ENCODE peak calls at places on chromosomes 13 and 19, in eight cellular contexts. F is astrocyte of the cerebellum; N is fibroblast of the conjunctiva; K is lower lobe of right lung; G is stimulated activated CD4-positive, alpha-beta T cell treated with anti-CD3 and anti-CD28 coated beads, Interleukin-4, amount 100 ng/mL, for 4 hours; L is AG04450; P is immature natural killer cell; Q is activated effector memory CD4-positive, alpha-beta T cell treated with Interleukin-2 at 50 U/mL for 16 hours. X is an unnamed sample.

GRCh38 chr19:31418055-31418454 is 68.8 kb upstream of the TSHZ3 start:
- DNase-seq in F (no peak), N (no peak), K (no peak), G (no peak), L (no peak), P (no peak), Q (no peak), X (no peak)

GRCh38 chr13:107883561-107884175 is 331.7 kb downstream of the LIG4 start:
- DNase-seq in F (peak), N (no peak), K (no peak), G (no peak), L (peak), P (no peak), Q (no peak), X (peak)

GRCh38 chr19:45782820-45783785 is 813 bp upstream of the DMPK start:
- DNase-seq in F (no peak), N (peak), K (no peak), G (no peak), L (no peak), P (no peak), Q (no peak), X (no peak)

GRCh38 chr19:16249826-16250434 is 52.2 kb downstream of the AP1M1 start:
- DNase-seq in F (peak), N (peak), K (no peak), G (no peak), L (peak), P (no peak), Q (no peak), X (no peak)

GRCh38 chr13:39876258-39876657 is 220.8 kb downstream of the COG6 start:
- DNase-seq in F (peak), N (peak), K (no peak), G (no peak), L (peak), P (no peak), Q (no peak), X (peak)

GRCh38 chr13:111555268-111555633 is 234.8 kb downstream of the TEX29 start:
- DNase-seq in F (no peak), N (no peak), K (no peak), G (no peak), L (no peak), P (no peak), Q (no peak), X (no peak)

GRCh38 chr19:55678121-55678671 is 3.2 kb downstream of the EPN1 start:
- DNase-seq in F (no peak), N (no peak), K (peak), G (no peak), L (no peak), P (no peak), Q (no peak), X (no peak)

GRCh38 chr13:22148187-22148586 is 477.3 kb downstream of the FGF9 start:
- DNase-seq in F (no peak), N (no peak), K (no peak), G (no peak), L (no peak), P (no peak), Q (no peak), X (no peak)

GRCh38 chr13:22061371-22061805 is 390.5 kb downstream of the FGF9 start:
- DNase-seq in F (no peak), N (no peak), K (no peak), G (peak), L (no peak), P (peak), Q (peak), X (no peak)

GRCh38 chr13:100381595-100382224 is 206.9 kb downstream of the GGACT start:
- DNase-seq in F (no peak), N (no peak), K (no peak), G (no peak), L (no peak), P (no peak), Q (no peak), X (no peak)

GRCh38 chr13:42964681-42965305 is 27.2 kb downstream of the EPSTI1 start:
- DNase-seq in F (no peak), N (no peak), K (no peak), G (no peak), L (no peak), P (no peak), Q (no peak), X (no peak)

GRCh38 chr19:47899335-47899734 is 13.2 kb upstream of the SULT2A1 start:
- DNase-seq in F (no peak), N (no peak), K (no peak), G (no peak), L (no peak), P (no peak), Q (no peak), X (no peak)

GRCh38 chr13:85666356-85666755 is 132.9 kb downstream of the SLITRK6 start:
- DNase-seq in F (no peak), N (no peak), K (no peak), G (no peak), L (no peak), P (no peak), Q (no peak), X (no peak)

GRCh38 chr13:66644855-66645460 is 585.2 kb downstream of the PCDH9 start:
- DNase-seq in F (no peak), N (no peak), K (no peak), G (no peak), L (no peak), P (no peak), Q (no peak), X (no peak)

GRCh38 chr13:49303533-49304252 is 56.0 kb downstream of the CDADC1 start:
- DNase-seq in F (no peak), N (no peak), K (no peak), G (no peak), L (no peak), P (no peak), Q (no peak), X (no peak)

GRCh38 chr19:39871886-39872866 is 26.0 kb upstream of the FBL start:
- DNase-seq in F (no peak), N (no peak), K (no peak), G (no peak), L (no peak), P (no peak), Q (no peak), X (no peak)

GRCh38 chr19:2315818-2316353 is 7.9 kb upstream of the LINGO3 start:
- DNase-seq in F (peak), N (peak), K (peak), G (no peak), L (no peak), P (peak), Q (no peak), X (no peak)

GRCh38 chr19:58350871-58351557 is 2.3 kb downstream of the A1BG start:
- DNase-seq in F (no peak), N (no peak), K (peak), G (no peak), L (no peak), P (no peak), Q (no peak), X (no peak)

GRCh38 chr13:47000166-47000565 is 103.3 kb upstream of the HTR2A start:
- DNase-seq in F (no peak), N (no peak), K (no peak), G (no peak), L (no peak), P (no peak), Q (no peak), X (no peak)

GRCh38 chr13:101204270-101205011 is 211.9 kb downstream of the NALCN start:
- DNase-seq in F (peak), N (no peak), K (no peak), G (no peak), L (no peak), P (no peak), Q (no peak), X (no peak)

GRCh38 chr13:43769552-43769951 is 17.2 kb downstream of the ENOX1 start:
- DNase-seq in F (no peak), N (no peak), K (no peak), G (no peak), L (no peak), P (no peak), Q (no peak), X (no peak)

GRCh38 chr13:40644838-40645620 is 21.4 kb downstream of the FOXO1 start:
- DNase-seq in F (no peak), N (no peak), K (no peak), G (no peak), L (no peak), P (no peak), Q (no peak), X (no peak)

GRCh38 chr13:50845211-50845610 is 1.7 kb upstream of the DLEU7 start:
- DNase-seq in F (peak), N (peak), K (no peak), G (no peak), L (no peak), P (no peak), Q (no peak), X (peak)

GRCh38 chr13:36288794-36289391 is 8.7 kb downstream of the CCDC169 start:
- DNase-seq in F (no peak), N (no peak), K (no peak), G (no peak), L (no peak), P (no peak), Q (no peak), X (no peak)

X was measured in skeletal muscle cell.